ENCODE peak calls at places on chromosomes 16 and 17, in four cellular contexts. D, L, A and H are unnamed samples.
A peak's percentile ranks its signal among the peaks of the same experiment; 100 is the strongest.

GRCh38 chr16:61926766-61927165 is 109.5 kb downstream of the CDH8 start:
- DNase-seq in D (no peak), L (no peak), A (no peak), H (no peak)

GRCh38 chr17:80943346-80944145 is 48.1 kb upstream of the CHMP6 start:
- DNase-seq in D (no peak), L (no peak), A (no peak), H (no peak)

GRCh38 chr17:59165933-59166342 is 10.4 kb downstream of the PRR11 start:
- DNase-seq in D (peak; percentile 86), L (no peak), A (no peak), H (peak; percentile 23)

GRCh38 chr16:3951861-3952332 is 71.4 kb upstream of the CREBBP start:
- DNase-seq in D (peak; percentile 7), L (no peak), A (no peak), H (no peak)

GRCh38 chr16:35391328-35391727 is 1931.9 kb downstream of the TP53TG3F start:
- DNase-seq in D (peak; percentile 69), L (no peak), A (no peak), H (peak; percentile 16)

GRCh38 chr17:66337866-66338472 is 35.6 kb downstream of the PRKCA start:
- DNase-seq in D (no peak), L (no peak), A (no peak), H (no peak)

GRCh38 chr16:31868701-31869167 is 4.9 kb upstream of the ZNF267 start:
- DNase-seq in D (peak; percentile 91), L (peak; percentile 63), A (peak; percentile 60), H (peak; percentile 65)

GRCh38 chr17:68355093-68355492 is 63.8 kb downstream of the ARSG start:
- DNase-seq in D (no peak), L (no peak), A (no peak), H (no peak)

GRCh38 chr16:4271176-4272113 is 1.4 kb downstream of the TFAP4 start:
- DNase-seq in D (peak; percentile 97), L (peak; percentile 81), A (peak; percentile 87), H (peak; percentile 60)

GRCh38 chr17:6381526-6382135 is 53.3 kb downstream of the AIPL1 start:
- DNase-seq in D (peak; percentile 35), L (no peak), A (no peak), H (no peak)

GRCh38 chr17:9645858-9646555 is 690 bp downstream of the USP43 start:
- DNase-seq in D (peak; percentile 92), L (no peak), A (no peak), H (no peak)

GRCh38 chr16:66512589-66513404 is 37.1 kb downstream of the TK2 start:
- DNase-seq in D (no peak), L (no peak), A (no peak), H (no peak)

GRCh38 chr16:87713469-87714229 is 52.1 kb downstream of the KLHDC4 start:
- DNase-seq in D (no peak), L (no peak), A (peak; percentile 71), H (no peak)

GRCh38 chr16:3413730-3414379 is 12.8 kb downstream of the ZNF174 start:
- DNase-seq in D (peak; percentile 58), L (no peak), A (no peak), H (no peak)

GRCh38 chr17:37720989-37721388 is 23.9 kb downstream of the HNF1B start:
- DNase-seq in D (no peak), L (no peak), A (no peak), H (no peak)

GRCh38 chr16:27458196-27458728 is 56.3 kb downstream of the IL21R start:
- DNase-seq in D (no peak), L (no peak), A (no peak), H (no peak)

GRCh38 chr16:76441391-76441790 is 164.2 kb downstream of the CNTNAP4 start:
- DNase-seq in D (no peak), L (no peak), A (no peak), H (no peak)

GRCh38 chr16:72963508-72963907 is 84.4 kb downstream of the ZFHX3 start:
- DNase-seq in D (no peak), L (no peak), A (no peak), H (no peak)

GRCh38 chr16:78228704-78229103 is 129.2 kb downstream of the WWOX start:
- DNase-seq in D (no peak), L (no peak), A (no peak), H (no peak)

GRCh38 chr16:29995330-29995910 is at the start of gene HIRIP3:
- DNase-seq in D (peak; percentile 93), L (peak; percentile 67), A (peak; percentile 81), H (peak; percentile 63)

GRCh38 chr16:48318630-48319029 is 66.6 kb downstream of the SIAH1 start:
- DNase-seq in D (peak; percentile 66), L (no peak), A (peak; percentile 56), H (no peak)

GRCh38 chr16:72847187-72848044 is 200.5 kb downstream of the ZFHX3 start:
- DNase-seq in D (peak; percentile 79), L (no peak), A (no peak), H (peak; percentile 15)

GRCh38 chr17:59761385-59762021 is 54.0 kb downstream of the VMP1 start:
- DNase-seq in D (peak; percentile 63), L (no peak), A (no peak), H (no peak)

GRCh38 chr16:88393034-88393433 is 10.3 kb downstream of the ZNF469 start:
- DNase-seq in D (no peak), L (no peak), A (no peak), H (no peak)

GRCh38 chr16:14296663-14297062 is 225.5 kb downstream of the MRTFB start:
- DNase-seq in D (no peak), L (no peak), A (no peak), H (no peak)

GRCh38 chr16:67170948-67171649 is 761 bp downstream of the NOL3 start:
- DNase-seq in D (peak; percentile 65), L (no peak), A (no peak), H (no peak)

GRCh38 chr17:31830971-31831755 is 27.9 kb downstream of the COPRS start:
- DNase-seq in D (no peak), L (no peak), A (no peak), H (no peak)

GRCh38 chr16:55930036-55930435 is 54.9 kb upstream of the CES5A start:
- DNase-seq in D (no peak), L (no peak), A (no peak), H (no peak)

GRCh38 chr17:81040791-81041337 is 5.9 kb downstream of the BAIAP2 start:
- DNase-seq in D (peak; percentile 87), L (no peak), A (no peak), H (no peak)

GRCh38 chr16:74999683-75000480 is 1.1 kb downstream of the ZNRF1 start:
- DNase-seq in D (peak; percentile 90), L (peak; percentile 26), A (peak; percentile 71), H (no peak)

GRCh38 chr16:89598199-89598598 is 15.2 kb upstream of the DPEP1 start:
- DNase-seq in D (no peak), L (no peak), A (no peak), H (no peak)

GRCh38 chr17:48310748-48311213 is 119.2 kb downstream of the SKAP1 start:
- DNase-seq in D (peak; percentile 54), L (peak; percentile 38), A (no peak), H (peak; percentile 35)

GRCh38 chr17:14310584-14310983 is 9.7 kb downstream of the HS3ST3B1 start:
- DNase-seq in D (no peak), L (no peak), A (no peak), H (no peak)

GRCh38 chr17:77025781-77026180 is 115.0 kb upstream of the SEC14L1 start:
- DNase-seq in D (no peak), L (no peak), A (no peak), H (no peak)

GRCh38 chr17:38428643-38429371 is 543 bp downstream of the ARHGAP23 start:
- DNase-seq in D (peak; percentile 86), L (no peak), A (no peak), H (no peak)